ENCODE peak calls at places on chromosome 5, in eight cellular contexts. F is GM12865; I is stimulated activated CD8-positive, alpha-beta memory T cell treated with anti-CD3 and anti-CD28 coated beads, Interleukin-12 subunit alpha, Interleukin-12 subunit beta, amount 100 ng/mL, for 1 hour; X is AG04449; P is CD8-positive, alpha-beta memory T cell; V is SJCRH30; D is dorsolateral prefrontal cortex; R is iris pigment epithelial cell. O is an unnamed sample.

GRCh38 chr5:137142371-137143243 is 356.5 kb downstream of the SPOCK1 start:
- DNase-seq in F (no peak), I (no peak), X (peak; percentile 92), P (no peak), V (no peak), D (no peak), R (peak; percentile 67), O (peak; percentile 96)

GRCh38 chr5:120055858-120056257 is 408.2 kb upstream of the PRR16 start:
- DNase-seq in F (peak; percentile 5), I (no peak), X (peak; percentile 26), P (no peak), V (no peak), D (no peak), R (peak; percentile 74), O (peak; percentile 70)

GRCh38 chr5:172593306-172593705 is 47.8 kb upstream of the NEURL1B start:
- DNase-seq in F (no peak), I (no peak), X (no peak), P (no peak), V (no peak), D (no peak), R (no peak), O (no peak)

GRCh38 chr5:6135977-6136376 is 242.4 kb downstream of the MED10 start:
- DNase-seq in F (peak; percentile 2), I (no peak), X (no peak), P (no peak), V (no peak), D (no peak), R (no peak), O (no peak)

GRCh38 chr5:55899344-55899743 is 48.2 kb downstream of the IL31RA start:
- DNase-seq in F (no peak), I (no peak), X (no peak), P (no peak), V (no peak), D (no peak), R (peak; percentile 49), O (peak; percentile 13)

GRCh38 chr5:37668524-37669047 is 171.3 kb downstream of the GDNF start:
- DNase-seq in F (no peak), I (no peak), X (peak; percentile 85), P (no peak), V (peak; percentile 86), D (no peak), R (peak; percentile 100), O (peak; percentile 95)

GRCh38 chr5:142239394-142240159 is 85.2 kb downstream of the SPRY4 start:
- DNase-seq in F (no peak), I (no peak), X (no peak), P (no peak), V (no peak), D (no peak), R (no peak), O (no peak)

GRCh38 chr5:73816656-73817420 is 190.8 kb downstream of the ARHGEF28 start:
- DNase-seq in F (no peak), I (no peak), X (peak; percentile 89), P (no peak), V (no peak), D (no peak), R (peak; percentile 97), O (peak; percentile 73)

GRCh38 chr5:307306-307705 is 14.2 kb upstream of the AHRR start:
- DNase-seq in F (no peak), I (no peak), X (no peak), P (no peak), V (no peak), D (no peak), R (no peak), O (no peak)

GRCh38 chr5:124057815-124058231 is 545.8 kb downstream of the CSNK1G3 start:
- DNase-seq in F (no peak), I (no peak), X (no peak), P (no peak), V (no peak), D (no peak), R (no peak), O (no peak)

GRCh38 chr5:158886086-158886485 is 213.6 kb downstream of the EBF1 start:
- DNase-seq in F (no peak), I (no peak), X (no peak), P (no peak), V (no peak), D (no peak), R (no peak), O (no peak)

GRCh38 chr5:149319174-149319573 is 26.1 kb upstream of the GRPEL2 start:
- DNase-seq in F (no peak), I (no peak), X (no peak), P (no peak), V (no peak), D (no peak), R (no peak), O (no peak)